ENCODE peak calls at places on chromosomes 2 and 18, in six cellular contexts. One of them, this sample, is unnamed. For H3K4me1, the result is how much of the 10 kb centered on the place peaks cover.

GRCh38 chr2:4404363-4404762 is 701.0 kb downstream of the DCDC2C start:
- DNase-seq in psoas muscle: no peak
- DNase-seq in keratinocyte: no peak
- DNase-seq in MM.1S: no peak
- DNase-seq in pancreas: no peak
- DNase-seq in PC-3: no peak
- DNase-seq in this sample: no peak

GRCh38 chr2:237749002-237749401 is 49.6 kb upstream of the RBM44 start:
- DNase-seq in PC-3: no peak
- DNase-seq in MM.1S: no peak
- DNase-seq in psoas muscle: no peak
- DNase-seq in pancreas: no peak
- DNase-seq in keratinocyte: no peak
- DNase-seq in this sample: no peak

GRCh38 chr18:8847900-8848299 is 142.5 kb downstream of the MTCL1 start:
- DNase-seq in MM.1S: no peak
- DNase-seq in keratinocyte: no peak
- DNase-seq in psoas muscle: no peak
- DNase-seq in PC-3: no peak
- DNase-seq in pancreas: no peak
- DNase-seq in this sample: peak

GRCh38 chr18:40769786-40770185 is 1185.2 kb upstream of the PIK3C3 start:
- DNase-seq in pancreas: no peak
- DNase-seq in keratinocyte: no peak
- DNase-seq in MM.1S: no peak
- DNase-seq in PC-3: peak
- DNase-seq in psoas muscle: no peak
- DNase-seq in this sample: no peak

GRCh38 chr18:47585136-47585535 is 333.7 kb upstream of the SKOR2 start:
- DNase-seq in MM.1S: no peak
- DNase-seq in pancreas: no peak
- DNase-seq in psoas muscle: no peak
- DNase-seq in keratinocyte: no peak
- DNase-seq in PC-3: no peak
- DNase-seq in this sample: no peak

GRCh38 chr18:46856975-46857374 is 60.3 kb downstream of the PIAS2 start:
- DNase-seq in psoas muscle: no peak
- DNase-seq in PC-3: no peak
- DNase-seq in MM.1S: no peak
- DNase-seq in pancreas: no peak
- DNase-seq in keratinocyte: no peak
- DNase-seq in this sample: no peak

GRCh38 chr2:25115902-25116301 is 52.5 kb downstream of the POMC start:
- DNase-seq in pancreas: no peak
- DNase-seq in keratinocyte: no peak
- DNase-seq in MM.1S: no peak
- DNase-seq in psoas muscle: no peak
- DNase-seq in PC-3: no peak
- DNase-seq in this sample: no peak

GRCh38 chr2:121245913-121246312 is 39.1 kb downstream of the TFCP2L1 start:
- DNase-seq in pancreas: no peak
- DNase-seq in psoas muscle: no peak
- DNase-seq in MM.1S: no peak
- DNase-seq in PC-3: no peak
- DNase-seq in keratinocyte: no peak
- DNase-seq in this sample: no peak

GRCh38 chr2:170408461-170409163 is 230.7 kb downstream of the MYO3B start:
- DNase-seq in PC-3: no peak
- DNase-seq in pancreas: no peak
- DNase-seq in psoas muscle: no peak
- DNase-seq in keratinocyte: no peak
- DNase-seq in MM.1S: no peak
- DNase-seq in this sample: no peak

GRCh38 chr2:163601377-163601776 is 134.4 kb downstream of the FIGN start:
- DNase-seq in pancreas: no peak
- DNase-seq in psoas muscle: no peak
- DNase-seq in keratinocyte: no peak
- DNase-seq in MM.1S: no peak
- DNase-seq in PC-3: no peak
- DNase-seq in this sample: no peak

GRCh38 chr2:163607630-163608029 is 128.2 kb downstream of the FIGN start:
- DNase-seq in keratinocyte: no peak
- DNase-seq in pancreas: no peak
- DNase-seq in PC-3: no peak
- DNase-seq in MM.1S: no peak
- DNase-seq in psoas muscle: no peak
- DNase-seq in this sample: no peak

GRCh38 chr2:163606878-163607277 is 128.9 kb downstream of the FIGN start:
- DNase-seq in keratinocyte: no peak
- DNase-seq in MM.1S: no peak
- DNase-seq in PC-3: peak
- DNase-seq in psoas muscle: no peak
- DNase-seq in pancreas: no peak
- DNase-seq in this sample: no peak

GRCh38 chr2:163602196-163602595 is 133.6 kb downstream of the FIGN start:
- DNase-seq in PC-3: no peak
- DNase-seq in MM.1S: no peak
- DNase-seq in keratinocyte: no peak
- DNase-seq in psoas muscle: no peak
- DNase-seq in pancreas: no peak
- DNase-seq in this sample: no peak

GRCh38 chr2:163604941-163605555 is 130.8 kb downstream of the FIGN start:
- DNase-seq in psoas muscle: no peak
- DNase-seq in keratinocyte: no peak
- DNase-seq in PC-3: peak
- DNase-seq in MM.1S: no peak
- DNase-seq in pancreas: no peak
- DNase-seq in this sample: no peak
- H3K4me1 ChIP-seq in psoas muscle: under half
- H3K4me1 ChIP-seq in keratinocyte: under half
- H3K4me1 ChIP-seq in PC-3: under half
- H3K4me1 ChIP-seq in MM.1S: under half
- H3K4me1 ChIP-seq in pancreas: under half
- H3K4me1 ChIP-seq in this sample: under half

DNA sequence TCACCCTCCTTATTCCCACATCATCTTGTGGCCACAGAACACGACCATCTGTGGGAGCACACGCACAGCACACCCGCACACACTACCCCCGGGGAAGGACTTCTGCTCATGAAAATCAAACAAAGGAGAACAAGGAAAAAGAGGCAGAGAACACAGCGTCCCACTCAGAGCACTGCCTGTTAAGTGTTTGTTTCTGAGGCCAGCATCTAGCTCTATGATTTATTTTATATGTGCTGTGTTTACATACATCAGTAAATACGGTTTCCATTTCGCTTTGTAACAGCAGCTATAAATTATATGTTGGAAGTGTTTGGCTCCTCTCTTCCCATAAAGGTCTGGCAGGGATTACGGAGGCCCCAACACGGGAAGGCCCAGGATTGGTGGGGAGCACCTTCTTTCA is 143.4 kb downstream of the AFF3 start:
- DNase-seq in keratinocyte: no peak
- DNase-seq in MM.1S: no peak
- DNase-seq in pancreas: no peak
- DNase-seq in PC-3: no peak
- DNase-seq in psoas muscle: no peak
- DNase-seq in this sample: no peak
- TF ChIP-seq CTCF in keratinocyte: no peak
- TF ChIP-seq CTCF in MM.1S: no peak
- TF ChIP-seq CTCF in pancreas: no peak
- TF ChIP-seq CTCF in PC-3: no peak
- TF ChIP-seq CTCF in psoas muscle: no peak
- TF ChIP-seq CTCF in this sample: no peak

GRCh38 chr18:57801379-57802165 is 1.5 kb downstream of the ATP8B1 start:
- DNase-seq in PC-3: peak
- DNase-seq in keratinocyte: no peak
- DNase-seq in pancreas: peak
- DNase-seq in psoas muscle: no peak
- DNase-seq in MM.1S: no peak
- DNase-seq in this sample: no peak
- H3K4me3 ChIP-seq in PC-3: peak
- H3K4me3 ChIP-seq in keratinocyte: peak
- H3K4me3 ChIP-seq in pancreas: peak
- H3K4me3 ChIP-seq in psoas muscle: peak
- H3K4me3 ChIP-seq in MM.1S: peak
- H3K4me3 ChIP-seq in this sample: peak

GRCh38 chr2:197215988-197216979 is 94.3 kb downstream of the ANKRD44 start:
- DNase-seq in pancreas: no peak
- DNase-seq in MM.1S: peak
- DNase-seq in PC-3: peak
- DNase-seq in psoas muscle: no peak
- DNase-seq in keratinocyte: no peak
- DNase-seq in this sample: no peak

GRCh38 chr2:197217561-197217960 is 93.0 kb downstream of the ANKRD44 start:
- DNase-seq in keratinocyte: no peak
- DNase-seq in MM.1S: no peak
- DNase-seq in psoas muscle: no peak
- DNase-seq in PC-3: no peak
- DNase-seq in pancreas: no peak
- DNase-seq in this sample: no peak

GRCh38 chr2:197223455-197223854 is 87.1 kb downstream of the ANKRD44 start:
- DNase-seq in keratinocyte: no peak
- DNase-seq in pancreas: no peak
- DNase-seq in psoas muscle: no peak
- DNase-seq in MM.1S: no peak
- DNase-seq in PC-3: no peak
- DNase-seq in this sample: no peak

DNA sequence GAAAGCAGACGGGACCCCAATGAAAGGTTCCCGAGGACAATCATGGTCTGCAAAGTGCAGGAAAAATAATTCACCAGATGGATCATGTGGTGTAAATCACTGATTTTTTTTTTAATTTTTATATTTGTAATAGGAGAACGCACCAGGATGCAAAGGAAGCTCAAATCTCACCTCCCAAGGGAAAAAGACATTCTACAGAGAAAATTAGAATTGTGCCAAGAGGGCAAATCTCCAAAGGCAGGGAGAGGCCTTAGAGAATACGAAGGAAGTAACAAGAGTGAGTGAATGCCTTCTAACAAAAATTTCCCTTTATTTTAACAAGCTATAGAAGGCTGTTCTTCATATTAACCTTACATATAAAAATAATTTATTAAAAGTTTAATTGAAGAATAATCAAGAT is 90.9 kb downstream of the ANKRD44 start:
- DNase-seq in psoas muscle: no peak
- DNase-seq in keratinocyte: no peak
- DNase-seq in pancreas: no peak
- DNase-seq in MM.1S: no peak
- DNase-seq in PC-3: no peak
- DNase-seq in this sample: no peak
- H3K4me1 ChIP-seq in psoas muscle: under half
- H3K4me1 ChIP-seq in keratinocyte: under half
- H3K4me1 ChIP-seq in pancreas: under half
- H3K4me1 ChIP-seq in MM.1S: under half
- H3K4me1 ChIP-seq in PC-3: under half
- H3K4me1 ChIP-seq in this sample: under half

GRCh38 chr18:35998967-35999366 is 26.5 kb downstream of the RMP24 start:
- DNase-seq in MM.1S: no peak
- DNase-seq in psoas muscle: no peak
- DNase-seq in pancreas: no peak
- DNase-seq in PC-3: no peak
- DNase-seq in keratinocyte: no peak
- DNase-seq in this sample: no peak
- TF ChIP-seq CTCF in MM.1S: peak
- TF ChIP-seq CTCF in psoas muscle: no peak
- TF ChIP-seq CTCF in pancreas: no peak
- TF ChIP-seq CTCF in PC-3: peak
- TF ChIP-seq CTCF in keratinocyte: peak
- TF ChIP-seq CTCF in this sample: no peak

GRCh38 chr2:64014628-64015027 is 4.6 kb downstream of the VPS54 start:
- DNase-seq in PC-3: no peak
- DNase-seq in keratinocyte: no peak
- DNase-seq in pancreas: no peak
- DNase-seq in psoas muscle: no peak
- DNase-seq in MM.1S: no peak
- DNase-seq in this sample: no peak

GRCh38 chr2:64017811-64018714 is 1.2 kb downstream of the VPS54 start:
- DNase-seq in MM.1S: peak
- DNase-seq in keratinocyte: no peak
- DNase-seq in pancreas: peak
- DNase-seq in psoas muscle: no peak
- DNase-seq in PC-3: peak
- DNase-seq in this sample: no peak

GRCh38 chr2:64013053-64013452 is 6.2 kb downstream of the VPS54 start:
- DNase-seq in PC-3: no peak
- DNase-seq in keratinocyte: no peak
- DNase-seq in pancreas: no peak
- DNase-seq in psoas muscle: no peak
- DNase-seq in MM.1S: no peak
- DNase-seq in this sample: no peak

GRCh38 chr2:64015898-64016297 is 3.3 kb downstream of the VPS54 start:
- DNase-seq in MM.1S: no peak
- DNase-seq in keratinocyte: no peak
- DNase-seq in PC-3: no peak
- DNase-seq in psoas muscle: no peak
- DNase-seq in pancreas: no peak
- DNase-seq in this sample: no peak

DNA sequence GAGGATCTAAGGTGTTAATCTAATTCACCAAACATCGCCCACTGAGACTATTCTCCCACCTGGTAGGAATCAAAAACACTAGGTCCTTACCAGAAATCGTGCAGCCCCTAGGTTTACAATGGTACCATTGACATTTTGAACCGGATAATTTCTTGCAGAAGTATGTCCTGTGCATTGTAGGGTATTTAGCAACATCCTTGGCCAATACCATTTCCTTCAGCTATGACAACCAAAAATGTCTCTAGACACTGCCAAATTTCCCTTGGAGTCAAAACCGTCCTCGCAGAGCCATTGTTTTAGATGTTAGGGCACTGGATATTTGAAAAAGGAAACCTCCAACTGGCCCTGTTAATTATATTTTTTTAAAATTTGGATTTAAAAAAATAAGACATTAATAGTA is 3.8 kb downstream of the VPS54 start:
- DNase-seq in keratinocyte: no peak
- DNase-seq in MM.1S: no peak
- DNase-seq in psoas muscle: no peak
- DNase-seq in PC-3: no peak
- DNase-seq in pancreas: no peak
- DNase-seq in this sample: no peak
- H3K4me3 ChIP-seq in keratinocyte: no peak
- H3K4me3 ChIP-seq in MM.1S: no peak
- H3K4me3 ChIP-seq in psoas muscle: peak
- H3K4me3 ChIP-seq in PC-3: no peak
- H3K4me3 ChIP-seq in pancreas: no peak
- H3K4me3 ChIP-seq in this sample: no peak

DNA sequence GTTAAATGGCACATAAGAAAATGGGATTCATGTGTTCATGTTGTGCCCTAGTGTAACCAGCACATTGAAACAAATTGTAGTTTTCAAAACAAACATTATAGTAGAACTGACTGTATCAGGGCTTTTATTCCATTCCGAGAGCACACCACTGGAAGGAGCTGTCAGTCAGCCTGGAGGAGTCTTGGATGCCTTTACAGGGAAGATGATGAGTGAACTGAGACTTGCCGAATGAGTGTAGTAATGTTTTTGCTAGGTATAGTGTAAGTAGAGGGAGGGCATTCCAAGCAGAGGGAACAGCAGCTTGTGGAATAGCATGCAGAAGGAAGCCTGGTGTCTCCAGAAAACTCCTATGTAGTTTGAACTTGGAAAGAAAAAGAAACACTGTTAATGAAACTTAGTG is 183.5 kb downstream of the MCFD2 start:
- DNase-seq in pancreas: no peak
- DNase-seq in PC-3: no peak
- DNase-seq in keratinocyte: no peak
- DNase-seq in MM.1S: no peak
- DNase-seq in psoas muscle: no peak
- DNase-seq in this sample: no peak
- H3K4me1 ChIP-seq in pancreas: under half
- H3K4me1 ChIP-seq in PC-3: under half
- H3K4me1 ChIP-seq in keratinocyte: under half
- H3K4me1 ChIP-seq in MM.1S: under half
- H3K4me1 ChIP-seq in psoas muscle: half or more
- H3K4me1 ChIP-seq in this sample: under half